ENCODE peak calls at places on chromosomes 1 and 21, in five cellular contexts. One of them, this sample, is unnamed.

GRCh38 chr1:5376538-5377247 is 615.5 kb downstream of the NPHP4 start:
- DNase-seq in HepG2: no peak
- DNase-seq in K562: no peak
- DNase-seq in GM12878: no peak
- DNase-seq in H1: no peak
- DNase-seq in this sample: no peak

GRCh38 chr1:64915381-64916274 is 50.7 kb downstream of the JAK1 start:
- DNase-seq in HepG2: peak
- DNase-seq in K562: no peak
- DNase-seq in GM12878: no peak
- DNase-seq in H1: no peak
- DNase-seq in this sample: no peak

GRCh38 chr1:226702957-226703831 is 35.9 kb downstream of the ITPKB start:
- DNase-seq in HepG2: no peak
- DNase-seq in K562: peak
- DNase-seq in GM12878: no peak
- DNase-seq in H1: no peak
- DNase-seq in this sample: peak

GRCh38 chr1:160407819-160408801 is 7.7 kb downstream of the VANGL2 start:
- DNase-seq in HepG2: no peak
- DNase-seq in K562: no peak
- DNase-seq in GM12878: no peak
- DNase-seq in H1: no peak
- DNase-seq in this sample: no peak

GRCh38 chr21:43574741-43575465 is 84.4 kb downstream of the HSF2BP start:
- DNase-seq in HepG2: no peak
- DNase-seq in K562: no peak
- DNase-seq in GM12878: no peak
- DNase-seq in H1: no peak
- DNase-seq in this sample: no peak

GRCh38 chr1:221397606-221398005 is 344.3 kb downstream of the DUSP10 start:
- DNase-seq in HepG2: no peak
- DNase-seq in K562: no peak
- DNase-seq in GM12878: no peak
- DNase-seq in H1: no peak
- DNase-seq in this sample: no peak

GRCh38 chr1:242523968-242524570 is 428 bp downstream of the PLD5 start:
- DNase-seq in HepG2: no peak
- DNase-seq in K562: peak
- DNase-seq in GM12878: no peak
- DNase-seq in H1: peak
- DNase-seq in this sample: peak

GRCh38 chr1:145872421-145872891 is 13.2 kb downstream of the ANKRD35 start:
- DNase-seq in HepG2: no peak
- DNase-seq in K562: no peak
- DNase-seq in GM12878: no peak
- DNase-seq in H1: no peak
- DNase-seq in this sample: peak

GRCh38 chr1:22174446-22174845 is 31.5 kb upstream of the WNT4 start:
- DNase-seq in HepG2: no peak
- DNase-seq in K562: peak
- DNase-seq in GM12878: no peak
- DNase-seq in H1: no peak
- DNase-seq in this sample: no peak

GRCh38 chr1:167943541-167943940 is 6.7 kb upstream of the MPC2 start:
- DNase-seq in HepG2: no peak
- DNase-seq in K562: no peak
- DNase-seq in GM12878: no peak
- DNase-seq in H1: no peak
- DNase-seq in this sample: no peak

GRCh38 chr21:46110499-46111192 is 12.7 kb downstream of the COL6A2 start:
- DNase-seq in HepG2: no peak
- DNase-seq in K562: no peak
- DNase-seq in GM12878: no peak
- DNase-seq in H1: no peak
- DNase-seq in this sample: peak

GRCh38 chr1:87048237-87048636 is 133.8 kb downstream of the HS2ST1 start:
- DNase-seq in HepG2: no peak
- DNase-seq in K562: no peak
- DNase-seq in GM12878: no peak
- DNase-seq in H1: no peak
- DNase-seq in this sample: no peak

GRCh38 chr1:234309598-234310459 is 63.4 kb upstream of the COA6 start:
- DNase-seq in HepG2: peak
- DNase-seq in K562: peak
- DNase-seq in GM12878: no peak
- DNase-seq in H1: peak
- DNase-seq in this sample: peak

DNA sequence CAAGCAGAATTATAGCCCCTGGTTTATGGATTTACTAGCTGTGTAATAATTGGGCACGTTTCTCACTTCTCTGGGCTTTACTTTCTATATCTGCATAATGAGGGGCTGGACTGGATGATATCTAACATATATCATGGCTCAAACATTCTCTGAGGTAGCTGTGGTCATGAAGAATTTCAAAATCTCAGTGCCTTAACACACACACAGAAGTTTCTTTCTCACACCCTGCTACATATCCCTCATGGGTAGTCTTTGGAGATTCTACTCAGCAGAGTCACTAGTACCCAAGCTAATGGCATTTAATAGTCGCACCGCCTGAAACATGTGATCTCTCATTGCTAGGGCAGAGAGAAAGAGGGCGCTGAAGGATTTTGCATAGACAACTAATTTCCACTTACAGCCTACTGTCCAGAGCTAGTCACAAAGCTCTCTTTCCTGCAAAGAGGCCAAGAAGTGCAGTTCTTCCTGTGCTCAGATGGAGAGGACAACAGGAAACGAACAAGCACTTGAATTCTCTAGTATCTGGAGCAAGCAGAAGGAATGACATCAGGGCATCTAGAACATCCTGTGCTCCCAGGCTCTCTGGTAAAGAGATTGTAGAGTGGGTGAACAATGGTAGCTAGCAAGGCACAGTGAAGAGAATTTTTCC is 183.5 kb upstream of the PTBP2 start:
- DNase-seq in HepG2: peak
- DNase-seq in K562: no peak
- DNase-seq in GM12878: no peak
- DNase-seq in H1: no peak
- DNase-seq in this sample: no peak
- TF ChIP-seq ATF2 in HepG2: no peak
- TF ChIP-seq ATF2 in K562: no peak
- TF ChIP-seq ATF2 in GM12878: no peak
- TF ChIP-seq ATF2 in H1: no peak
- TF ChIP-seq ATF2 in this sample: no peak

DNA sequence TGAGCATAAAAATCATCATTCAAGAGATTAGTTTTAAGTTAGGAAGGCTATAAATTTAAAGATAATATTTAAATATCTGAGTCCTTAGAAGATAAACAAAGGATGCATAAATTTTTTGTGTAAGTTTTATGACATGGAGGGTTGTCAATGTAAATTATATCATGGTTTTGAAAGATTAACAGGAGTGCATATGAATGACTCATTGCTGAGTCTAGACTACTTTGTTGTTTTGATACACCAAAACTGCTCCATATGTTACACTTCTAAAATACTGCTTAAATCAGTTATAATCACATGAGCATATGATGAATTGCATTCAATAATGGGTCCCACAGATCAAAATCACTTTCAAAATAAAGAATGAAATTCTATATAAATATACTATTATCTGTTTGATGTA is 312.5 kb downstream of the KCNT2 start:
- DNase-seq in HepG2: no peak
- DNase-seq in K562: no peak
- DNase-seq in GM12878: no peak
- DNase-seq in H1: no peak
- DNase-seq in this sample: no peak
- TF ChIP-seq CREB1 in HepG2: no peak
- TF ChIP-seq CREB1 in K562: no peak
- TF ChIP-seq CREB1 in GM12878: no peak
- TF ChIP-seq CREB1 in H1: no peak
- TF ChIP-seq CREB1 in this sample: no peak

GRCh38 chr1:206739411-206740076 is 31.0 kb upstream of the IL19 start:
- DNase-seq in HepG2: no peak
- DNase-seq in K562: no peak
- DNase-seq in GM12878: peak
- DNase-seq in H1: no peak
- DNase-seq in this sample: no peak

GRCh38 chr1:206738370-206739366 is 31.9 kb upstream of the IL19 start:
- DNase-seq in HepG2: peak
- DNase-seq in K562: peak
- DNase-seq in GM12878: no peak
- DNase-seq in H1: no peak
- DNase-seq in this sample: peak

GRCh38 chr1:206735553-206736031 is 35.0 kb upstream of the IL19 start:
- DNase-seq in HepG2: no peak
- DNase-seq in K562: peak
- DNase-seq in GM12878: no peak
- DNase-seq in H1: no peak
- DNase-seq in this sample: no peak

GRCh38 chr1:206737729-206738222 is 32.8 kb upstream of the IL19 start:
- DNase-seq in HepG2: no peak
- DNase-seq in K562: peak
- DNase-seq in GM12878: no peak
- DNase-seq in H1: no peak
- DNase-seq in this sample: no peak

DNA sequence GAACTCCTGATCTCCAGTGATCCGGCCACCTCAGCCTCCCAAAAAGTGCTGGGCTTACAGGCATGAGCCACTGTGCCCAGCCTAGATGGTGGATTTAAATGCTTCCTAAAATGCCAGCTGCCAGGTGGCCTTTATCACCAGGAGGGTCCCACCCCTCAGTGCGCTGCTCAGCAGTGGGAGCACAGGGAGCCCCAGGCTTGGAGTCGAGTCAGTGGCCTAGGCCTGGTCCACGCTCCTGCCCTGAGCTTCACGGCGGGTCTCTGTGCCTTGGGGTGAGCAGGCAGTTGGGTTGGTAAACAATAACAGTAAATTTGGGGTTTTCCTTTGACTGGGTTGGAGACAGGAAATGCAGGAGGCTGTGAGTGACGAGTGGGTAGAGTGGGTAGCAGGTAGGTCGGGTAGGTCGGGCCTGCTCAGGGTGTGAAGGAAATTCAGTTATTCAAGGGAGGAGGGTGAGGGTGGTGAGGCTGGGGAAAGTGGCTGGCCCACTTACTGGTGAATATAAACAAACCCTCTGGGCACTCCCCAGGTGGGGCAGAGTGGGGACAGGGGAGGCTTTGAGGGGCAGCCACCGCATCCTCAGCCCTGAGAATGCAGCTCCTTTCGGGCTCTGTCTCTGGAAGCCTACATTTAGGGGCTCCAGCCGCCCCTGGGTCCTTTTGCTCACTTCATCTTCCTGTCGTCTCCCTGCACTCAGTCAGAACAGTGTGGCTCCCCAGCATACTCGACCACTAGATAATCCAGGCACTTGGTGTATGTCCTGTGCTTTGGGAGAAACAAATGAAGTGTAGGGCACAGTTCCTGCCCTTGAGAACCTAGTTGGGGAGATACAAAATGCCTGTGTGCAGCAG is 33.5 kb upstream of the IL19 start:
- DNase-seq in HepG2: no peak
- DNase-seq in K562: no peak
- DNase-seq in GM12878: no peak
- DNase-seq in H1: no peak
- DNase-seq in this sample: no peak
- TF ChIP-seq ATF2 in HepG2: no peak
- TF ChIP-seq ATF2 in K562: no peak
- TF ChIP-seq ATF2 in GM12878: no peak
- TF ChIP-seq ATF2 in H1: no peak
- TF ChIP-seq ATF2 in this sample: no peak

GRCh38 chr1:85463666-85464496 is 1.1 kb downstream of the DDAH1 start:
- DNase-seq in HepG2: peak
- DNase-seq in K562: no peak
- DNase-seq in GM12878: no peak
- DNase-seq in H1: no peak
- DNase-seq in this sample: no peak
- TF ChIP-seq CREB1 in HepG2: no peak
- TF ChIP-seq CREB1 in K562: no peak
- TF ChIP-seq CREB1 in GM12878: no peak
- TF ChIP-seq CREB1 in H1: no peak
- TF ChIP-seq CREB1 in this sample: no peak

GRCh38 chr1:45772971-45773370 is 22.5 kb upstream of the IPP start:
- DNase-seq in HepG2: no peak
- DNase-seq in K562: no peak
- DNase-seq in GM12878: peak
- DNase-seq in H1: no peak
- DNase-seq in this sample: no peak

GRCh38 chr1:45765999-45766792 is 15.7 kb upstream of the IPP start:
- DNase-seq in HepG2: no peak
- DNase-seq in K562: no peak
- DNase-seq in GM12878: no peak
- DNase-seq in H1: no peak
- DNase-seq in this sample: no peak

GRCh38 chr1:45767035-45767434 is 16.6 kb upstream of the IPP start:
- DNase-seq in HepG2: no peak
- DNase-seq in K562: no peak
- DNase-seq in GM12878: no peak
- DNase-seq in H1: no peak
- DNase-seq in this sample: no peak

GRCh38 chr1:45769261-45769932 is 18.9 kb upstream of the IPP start:
- DNase-seq in HepG2: no peak
- DNase-seq in K562: peak
- DNase-seq in GM12878: no peak
- DNase-seq in H1: no peak
- DNase-seq in this sample: no peak
- TF ChIP-seq ATF2 in HepG2: no peak
- TF ChIP-seq ATF2 in K562: no peak
- TF ChIP-seq ATF2 in GM12878: no peak
- TF ChIP-seq ATF2 in H1: no peak
- TF ChIP-seq ATF2 in this sample: no peak

DNA sequence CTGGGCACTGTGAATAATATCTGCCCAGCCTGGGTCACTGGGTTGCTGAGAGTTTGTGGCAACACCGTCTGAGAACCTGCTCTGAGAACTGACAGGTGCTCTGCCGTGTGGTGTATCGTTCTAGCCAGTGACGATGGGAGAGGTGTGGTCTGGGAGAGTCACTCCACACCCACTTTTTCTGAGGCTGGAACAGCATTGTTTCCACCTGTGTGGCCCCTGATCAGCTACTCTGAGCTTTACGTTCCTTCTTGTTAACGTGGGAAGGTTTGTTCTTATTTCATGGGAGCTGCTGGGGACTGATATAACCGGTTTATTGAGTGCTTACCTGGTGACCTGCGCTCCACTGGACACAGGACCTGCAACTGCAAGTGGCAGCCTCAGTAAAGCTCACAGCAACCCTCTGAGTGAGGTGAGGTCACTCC is 34.8 kb upstream of the TENT5C start:
- DNase-seq in HepG2: no peak
- DNase-seq in K562: peak
- DNase-seq in GM12878: no peak
- DNase-seq in H1: no peak
- DNase-seq in this sample: no peak
- TF ChIP-seq CREB1 in HepG2: no peak
- TF ChIP-seq CREB1 in K562: no peak
- TF ChIP-seq CREB1 in GM12878: no peak
- TF ChIP-seq CREB1 in H1: no peak
- TF ChIP-seq CREB1 in this sample: no peak

This sample was measured in WTC11.